ENCODE peak calls at places on chromosomes 16 and 17, in four cellular contexts. F is sigmoid colon, J is stomach, I is tibial nerve. Z is an unnamed sample.

GRCh38 chr17:8935194-8935593 is 30.3 kb downstream of the PIK3R5 start:
- DNase-seq in J (no peak), F (no peak), I (no peak), Z (no peak)

GRCh38 chr17:32484628-32485027 is 2.2 kb upstream of the CDK5R1 start:
- DNase-seq in I (no peak), F (no peak), J (no peak), Z (peak; percentile 52)

GRCh38 chr16:79272141-79272577 is 328.4 kb downstream of the MAF start:
- DNase-seq in I (no peak), J (no peak), F (no peak), Z (no peak)

GRCh38 chr17:29243792-29244191 is 2.9 kb upstream of the CRYBA1 start:
- DNase-seq in F (no peak), I (no peak), J (no peak), Z (no peak)

GRCh38 chr16:75534560-75535205 is 1.2 kb downstream of the CHST5 start:
- DNase-seq in J (no peak), F (no peak), I (no peak), Z (no peak)

GRCh38 chr17:5758651-5759050 is 174.3 kb upstream of the NLRP1 start:
- DNase-seq in I (no peak), J (no peak), F (no peak), Z (no peak)

GRCh38 chr16:83552193-83552592 is 255.6 kb upstream of the HSBP1 start:
- DNase-seq in J (no peak), F (no peak), I (no peak), Z (no peak)

GRCh38 chr16:64051826-64052225 is 1070.0 kb downstream of the CDH11 start:
- DNase-seq in I (no peak), F (no peak), J (no peak), Z (no peak)

GRCh38 chr17:13619462-13619861 is 17.7 kb upstream of the HS3ST3A1 start:
- DNase-seq in J (no peak), F (no peak), I (no peak), Z (no peak)

GRCh38 chr17:59840329-59840907 is 52.3 kb downstream of the TUBD1 start:
- DNase-seq in I (no peak), J (no peak), F (no peak), Z (no peak)

GRCh38 chr17:7885357-7886226 is 3.0 kb upstream of the CHD3 start:
- DNase-seq in F (peak; percentile 80), J (peak; percentile 39), I (no peak), Z (peak; percentile 76)

GRCh38 chr17:70078994-70079531 is 4.0 kb downstream of the KCNJ16 start:
- DNase-seq in F (no peak), J (no peak), I (no peak), Z (no peak)

GRCh38 chr17:4893721-4894560 is 5.4 kb upstream of the C17orf107 start:
- DNase-seq in F (no peak), I (no peak), J (no peak), Z (no peak)

GRCh38 chr17:35795007-35795870 is at the start of gene MMP28:
- DNase-seq in J (peak; percentile 64), F (no peak), I (no peak), Z (no peak)

GRCh38 chr17:5365831-5366230 is 53.6 kb downstream of the NUP88 start:
- DNase-seq in J (no peak), F (no peak), I (no peak), Z (no peak)

GRCh38 chr17:83076930-83077329 is 2.5 kb upstream of the METRNL start:
- DNase-seq in I (no peak), F (no peak), J (no peak), Z (no peak)

GRCh38 chr17:29469251-29469650 is 79.1 kb downstream of the TAOK1 start:
- DNase-seq in J (no peak), F (no peak), I (no peak), Z (no peak)

GRCh38 chr17:72234951-72235350 is 114.1 kb downstream of the SOX9 start:
- DNase-seq in F (no peak), J (no peak), I (no peak), Z (no peak)

GRCh38 chr16:21169249-21169981 is 10.9 kb downstream of the LDAF1 start:
- DNase-seq in I (no peak), F (no peak), J (no peak), Z (no peak)

GRCh38 chr16:2777231-2777902 is at the start of gene ELOB:
- DNase-seq in F (peak; percentile 93), J (peak; percentile 92), I (peak; percentile 82), Z (peak; percentile 88)

GRCh38 chr17:76446449-76447231 is 6.3 kb downstream of the UBE2O start:
- DNase-seq in J (peak; percentile 42), I (no peak), F (no peak), Z (peak; percentile 32)

GRCh38 chr17:17089796-17090641 is 47.8 kb downstream of the MPRIP start:
- DNase-seq in J (no peak), I (peak; percentile 4), F (peak; percentile 35), Z (no peak)

GRCh38 chr16:17532338-17532995 is 61.7 kb upstream of the XYLT1 start:
- DNase-seq in I (no peak), F (no peak), J (no peak), Z (no peak)

GRCh38 chr16:87329436-87330256 is 12.5 kb upstream of the C16orf95 start:
- DNase-seq in I (no peak), F (no peak), J (no peak), Z (no peak)

GRCh38 chr17:44071198-44071520 is 624 bp downstream of the G6PC3 start:
- DNase-seq in I (no peak), J (no peak), F (no peak), Z (no peak)

GRCh38 chr16:70746040-70746707 is 54.8 kb downstream of the VAC14 start:
- DNase-seq in I (no peak), J (peak; percentile 69), F (peak; percentile 94), Z (peak; percentile 84)

GRCh38 chr16:22635345-22635744 is 124.7 kb downstream of the NPIPB5 start:
- DNase-seq in J (no peak), F (no peak), I (no peak), Z (no peak)

GRCh38 chr17:66767164-66767933 is 67.6 kb upstream of the CACNG5 start:
- DNase-seq in J (no peak), I (no peak), F (no peak), Z (no peak)

GRCh38 chr16:14338969-14339368 is 267.9 kb downstream of the MRTFB start:
- DNase-seq in I (no peak), F (no peak), J (no peak), Z (no peak)

GRCh38 chr16:72051818-72052217 is 2.5 kb upstream of the HP start:
- DNase-seq in J (no peak), F (no peak), I (no peak), Z (no peak)

GRCh38 chr16:22928882-22929281 is 114.9 kb downstream of the HS3ST2 start:
- DNase-seq in J (no peak), I (no peak), F (no peak), Z (no peak)

GRCh38 chr16:2912330-2913199 is 834 bp downstream of the FLYWCH1 start:
- DNase-seq in I (no peak), J (peak; percentile 33), F (peak; percentile 80), Z (peak; percentile 37)

GRCh38 chr17:49549311-49549605 is 26.4 kb upstream of the NXPH3 start:
- DNase-seq in F (no peak), I (no peak), J (no peak), Z (no peak)

GRCh38 chr16:56480776-56481467 is 29.6 kb downstream of the OGFOD1 start:
- DNase-seq in J (no peak), I (no peak), F (no peak), Z (no peak)

GRCh38 chr17:58302919-58303551 is 22.3 kb upstream of the MPO start:
- DNase-seq in I (no peak), J (peak; percentile 14), F (peak; percentile 20), Z (no peak)

GRCh38 chr16:22633794-22634193 is 123.1 kb downstream of the NPIPB5 start:
- DNase-seq in J (no peak), F (no peak), I (no peak), Z (no peak)

GRCh38 chr16:30925646-30926332 is 2.4 kb downstream of the FBXL19 start:
- DNase-seq in I (no peak), F (no peak), J (no peak), Z (no peak)

GRCh38 chr17:50689251-50689650 is 18.5 kb downstream of the ANKRD40 start:
- DNase-seq in J (no peak), F (no peak), I (no peak), Z (peak; percentile 72)
- H3K4me1 ChIP-seq in J (peaks cover 98% of the 10 kb centered on the region), F (no peaks in the 10 kb centered on the region), I (peaks cover 12% of the 10 kb centered on the region), Z (peaks cover 34% of the 10 kb centered on the region)

GRCh38 chr16:69514366-69514765 is 51.4 kb upstream of the NFAT5 start:
- DNase-seq in I (no peak), J (no peak), F (no peak), Z (no peak)
- TF ChIP-seq EP300 in I (no peak), J (no peak), F (no peak), Z (no peak)

GRCh38 chr16:4115209-4115940 is 867 bp downstream of the ADCY9 start:
- DNase-seq in I (no peak), J (peak; percentile 54), F (peak; percentile 77), Z (peak; percentile 58)

GRCh38 chr16:4115941-4116327 is 308 bp downstream of the ADCY9 start:
- DNase-seq in F (no peak), J (no peak), I (no peak), Z (no peak)

GRCh38 chr16:4117250-4117578 is 972 bp upstream of the ADCY9 start:
- DNase-seq in I (no peak), J (no peak), F (no peak), Z (no peak)

GRCh38 chr16:4114257-4115208 is 1.7 kb downstream of the ADCY9 start:
- DNase-seq in J (no peak), F (no peak), I (no peak), Z (peak; percentile 44)

GRCh38 chr16:4116328-4117249 is at the start of gene ADCY9:
- DNase-seq in J (peak; percentile 80), I (peak; percentile 49), F (peak; percentile 85), Z (peak; percentile 73)
- TF ChIP-seq POLR2A in J (no peak), I (no peak), F (no peak), Z (peak; percentile 53)

DNA sequence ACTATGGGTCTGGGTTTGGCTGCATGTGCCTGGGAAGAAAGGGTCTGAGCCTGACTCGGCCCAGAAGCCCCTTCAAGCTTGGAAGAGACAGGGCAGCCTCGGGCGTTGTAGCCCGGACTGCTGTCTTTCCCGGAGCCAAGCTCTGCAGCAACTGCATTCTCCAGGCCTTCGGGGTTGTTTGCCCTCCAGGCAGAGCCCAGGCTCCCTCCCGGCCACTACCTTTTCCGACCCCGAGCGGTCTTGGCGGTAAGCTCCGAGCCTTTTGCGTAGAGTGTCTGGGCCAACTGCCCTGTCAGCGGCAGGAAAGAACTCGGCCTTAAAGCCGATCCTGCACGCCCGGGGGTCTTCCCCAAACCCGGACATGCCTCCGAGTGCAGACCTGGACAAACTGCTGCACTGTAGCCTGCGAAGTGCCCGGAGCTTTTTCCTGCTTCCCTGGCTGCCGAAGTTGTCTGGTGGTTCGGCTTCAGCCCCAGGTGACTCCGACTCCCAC is 1.3 kb downstream of the LHX1 start:
- DNase-seq in F (no peak), J (no peak), I (no peak), Z (no peak)
- H3K4me1 ChIP-seq in F (no peaks in the 10 kb centered on the region), J (peaks cover 87% of the 10 kb centered on the region), I (peaks cover 49% of the 10 kb centered on the region), Z (peaks cover 14% of the 10 kb centered on the region)

GRCh38 chr16:12145918-12146317 is 169.4 kb downstream of the SNX29 start:
- DNase-seq in I (no peak), F (no peak), J (no peak), Z (no peak)
- TF ChIP-seq EP300 in I (no peak), F (no peak), J (no peak), Z (no peak)

Z was measured in ovary.